ENCODE peak calls at places on chromosome 14, in five cellular contexts. S is ovary; K is right atrium auricular region; G is pancreas; H is naive thymus-derived CD4-positive, alpha-beta T cell. J is an unnamed sample.
A peak's percentile ranks its signal among the peaks of the same experiment; 100 is the strongest.

GRCh38 chr14:32473476-32473875 is 144.4 kb downstream of the AKAP6 start:
- DNase-seq in S (peak; percentile 41), K (peak; percentile 66), G (peak; percentile 31), H (no peak), J (peak; percentile 41)

GRCh38 chr14:21054123-21054767 is 3.4 kb upstream of the RNASE8 start:
- DNase-seq in S (no peak), K (no peak), G (no peak), H (no peak), J (no peak)

GRCh38 chr14:79144891-79145290 is 974.7 kb downstream of the NRXN3 start:
- DNase-seq in S (no peak), K (no peak), G (no peak), H (no peak), J (no peak)

GRCh38 chr14:96079066-96079465 is 39.9 kb downstream of the C14orf132 start:
- DNase-seq in S (no peak), K (no peak), G (no peak), H (no peak), J (no peak)

GRCh38 chr14:71588028-71588427 is 344.2 kb upstream of the RGS6 start:
- DNase-seq in S (no peak), K (no peak), G (no peak), H (no peak), J (no peak)

GRCh38 chr14:94690486-94690885 is 78.3 kb downstream of the SERPINA3 start:
- DNase-seq in S (no peak), K (no peak), G (no peak), H (no peak), J (no peak)

GRCh38 chr14:103847954-103848719 is 762 bp upstream of the PPP1R13B start:
- DNase-seq in S (peak; percentile 74), K (no peak), G (peak; percentile 48), H (no peak), J (no peak)

GRCh38 chr14:87630808-87631207 is 362.2 kb downstream of the GALC start:
- DNase-seq in S (no peak), K (no peak), G (no peak), H (no peak), J (no peak)

GRCh38 chr14:69625299-69626131 is 14.1 kb downstream of the SUSD6 start:
- DNase-seq in S (no peak), K (peak; percentile 74), G (peak; percentile 55), H (peak; percentile 59), J (peak; percentile 72)

GRCh38 chr14:92649934-92650545 is 98.4 kb downstream of the LGMN start:
- DNase-seq in S (peak; percentile 36), K (peak; percentile 80), G (peak; percentile 39), H (no peak), J (peak; percentile 56)

GRCh38 chr14:92959189-92959531 is 36.2 kb downstream of the CHGA start:
- DNase-seq in S (no peak), K (no peak), G (no peak), H (no peak), J (peak; percentile 41)

GRCh38 chr14:93947282-93947681 is 20.1 kb downstream of the FAM181A start:
- DNase-seq in S (no peak), K (no peak), G (no peak), H (no peak), J (peak; percentile 18)

GRCh38 chr14:99660794-99661193 is 15.9 kb downstream of the HHIPL1 start:
- DNase-seq in S (no peak), K (no peak), G (no peak), H (no peak), J (no peak)

GRCh38 chr14:68392393-68393085 is 400.3 kb downstream of the ZFP36L1 start:
- DNase-seq in S (peak; percentile 65), K (peak; percentile 79), G (peak; percentile 57), H (no peak), J (peak; percentile 56)

GRCh38 chr14:95222151-95222631 is 64.9 kb upstream of the DICER1 start:
- DNase-seq in S (no peak), K (no peak), G (no peak), H (no peak), J (no peak)

GRCh38 chr14:106562451-106562850 is 1036.1 kb downstream of the TMEM121 start:
- DNase-seq in S (no peak), K (no peak), G (no peak), H (no peak), J (no peak)

GRCh38 chr14:93115920-93116675 is at the start of gene ITPK1:
- DNase-seq in S (peak; percentile 68), K (no peak), G (peak; percentile 55), H (peak; percentile 27), J (peak; percentile 55)

GRCh38 chr14:60508707-60509437 is at the start of gene SIX6:
- DNase-seq in S (no peak), K (no peak), G (no peak), H (no peak), J (no peak)

GRCh38 chr14:91311284-91311662 is 66.8 kb upstream of the GPR68 start:
- DNase-seq in S (no peak), K (no peak), G (no peak), H (peak; percentile 60), J (no peak)

GRCh38 chr14:31439554-31439953 is 17.8 kb downstream of the DTD2 start:
- DNase-seq in S (no peak), K (no peak), G (no peak), H (no peak), J (no peak)

GRCh38 chr14:68730811-68731425 is 61.9 kb downstream of the ZFP36L1 start:
- DNase-seq in S (no peak), K (no peak), G (no peak), H (no peak), J (no peak)

GRCh38 chr14:70665448-70666363 is 24.0 kb downstream of the TTC9 start:
- DNase-seq in S (no peak), K (no peak), G (peak; percentile 82), H (no peak), J (no peak)

GRCh38 chr14:23361320-23361719 is 3.7 kb downstream of the EFS start:
- DNase-seq in S (no peak), K (no peak), G (no peak), H (no peak), J (no peak)

GRCh38 chr14:59098377-59098776 is 90.1 kb upstream of the DAAM1 start:
- DNase-seq in S (no peak), K (no peak), G (no peak), H (no peak), J (no peak)
- H3K4me3 ChIP-seq in S (no peak overlapping the region), K (no peak overlapping the region), G (no peak overlapping the region), H (no peak overlapping the region), J (no peak overlapping the region)

GRCh38 chr14:61586539-61587396 is 108.5 kb upstream of the HIF1A start:
- DNase-seq in S (no peak), K (no peak), G (no peak), H (no peak), J (no peak)
- H3K4me3 ChIP-seq in S (no peak overlapping the region), K (no peak overlapping the region), G (no peak overlapping the region), H (no peak overlapping the region), J (no peak overlapping the region)

GRCh38 chr14:104971447-104972240 is 6.5 kb downstream of the AHNAK2 start:
- DNase-seq in S (peak; percentile 35), K (no peak), G (no peak), H (no peak), J (peak; percentile 8)

GRCh38 chr14:104972301-104973211 is 5.6 kb downstream of the AHNAK2 start:
- DNase-seq in S (peak; percentile 60), K (no peak), G (peak; percentile 58), H (no peak), J (peak; percentile 17)

GRCh38 chr14:104968541-104969401 is 9.4 kb downstream of the AHNAK2 start:
- DNase-seq in S (peak; percentile 37), K (no peak), G (no peak), H (no peak), J (no peak)

GRCh38 chr14:104969741-104970230 is 8.4 kb downstream of the AHNAK2 start:
- DNase-seq in S (no peak), K (no peak), G (no peak), H (no peak), J (no peak)

GRCh38 chr14:104970231-104971068 is 7.7 kb downstream of the AHNAK2 start:
- DNase-seq in S (peak; percentile 37), K (peak; percentile 87), G (no peak), H (no peak), J (peak; percentile 64)
- H3K4me3 ChIP-seq in S (peak overlapping the region; percentile 40), K (no peak overlapping the region), G (no peak overlapping the region), H (no peak overlapping the region), J (peak overlapping the region; percentile 42)

GRCh38 chr14:56992332-56992820 is 182.1 kb upstream of the OTX2 start:
- DNase-seq in S (no peak), K (no peak), G (no peak), H (no peak), J (no peak)
- H3K4me3 ChIP-seq in S (no peak overlapping the region), K (no peak overlapping the region), G (no peak overlapping the region), H (no peak overlapping the region), J (no peak overlapping the region)

GRCh38 chr14:101628975-101629374 is 67.7 kb downstream of the DIO3 start:
- DNase-seq in S (no peak), K (no peak), G (no peak), H (no peak), J (no peak)
- H3K4me3 ChIP-seq in S (no peak overlapping the region), K (no peak overlapping the region), G (no peak overlapping the region), H (no peak overlapping the region), J (peak overlapping the region; percentile 46)

DNA sequence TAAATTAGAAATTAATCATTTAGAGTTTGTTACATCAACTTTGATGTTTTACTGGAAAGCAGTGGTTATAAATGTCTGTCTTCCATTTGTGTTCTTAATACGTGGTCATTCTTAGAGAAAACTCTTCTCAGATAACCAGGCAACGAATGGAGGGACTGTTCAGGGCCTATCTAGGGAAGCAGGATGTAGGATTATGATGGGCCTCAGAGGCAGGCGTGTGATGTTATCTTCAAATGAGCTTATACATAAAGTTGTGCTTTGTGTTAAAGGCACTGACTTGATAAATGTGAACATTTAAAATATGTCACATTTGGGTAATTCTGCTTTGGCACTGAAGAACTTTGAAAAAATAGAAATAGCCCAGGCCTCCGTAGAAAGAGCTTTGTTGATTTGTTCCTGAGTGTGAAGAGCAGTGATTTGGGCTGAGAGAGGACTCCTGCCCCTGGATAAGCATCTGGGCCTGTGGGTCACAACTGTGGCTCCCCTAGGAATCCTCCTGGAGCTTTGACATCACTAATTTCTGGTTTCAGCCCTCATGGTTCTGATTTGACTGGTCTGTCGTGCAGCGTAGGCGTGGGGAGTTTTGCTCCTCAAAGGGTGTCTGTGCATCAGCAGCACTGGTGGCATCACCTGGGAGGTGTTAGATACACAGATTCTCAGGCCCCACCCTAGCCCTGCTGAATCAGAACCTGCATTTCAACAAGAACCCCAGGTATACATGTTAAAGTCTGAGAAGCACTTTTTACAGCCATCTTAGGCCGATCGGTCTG is 55.4 kb downstream of the SAMD4A start:
- DNase-seq in S (no peak), K (no peak), G (no peak), H (no peak), J (no peak)
- H3K4me3 ChIP-seq in S (no peak overlapping the region), K (no peak overlapping the region), G (no peak overlapping the region), H (no peak overlapping the region), J (no peak overlapping the region)

GRCh38 chr14:64112859-64113258 is 181.3 kb downstream of the ESR2 start:
- DNase-seq in S (no peak), K (no peak), G (peak; percentile 75), H (no peak), J (no peak)
- H3K4me3 ChIP-seq in S (no peak overlapping the region), K (no peak overlapping the region), G (peak overlapping the region; percentile 29), H (no peak overlapping the region), J (peak overlapping the region; percentile 34)